ENCODE peak calls at places on chromosomes 13 and 19, in five cellular contexts. One of them, this sample, is unnamed.

GRCh38 chr13:32391101-32391620 is 36.8 kb downstream of the N4BP2L1 start:
- DNase-seq in mucosa of descending colon: no peak
- DNase-seq in brain microvascular endothelial cell: no peak
- DNase-seq in choroid plexus epithelial cell: no peak
- DNase-seq in HFF-Myc: no peak
- DNase-seq in this sample: no peak

GRCh38 chr13:72782717-72783116 is 784 bp downstream of the PIBF1 start:
- DNase-seq in mucosa of descending colon: peak
- DNase-seq in brain microvascular endothelial cell: peak
- DNase-seq in choroid plexus epithelial cell: peak
- DNase-seq in HFF-Myc: no peak
- DNase-seq in this sample: no peak

GRCh38 chr13:46914341-46914740 is 17.5 kb upstream of the HTR2A start:
- DNase-seq in mucosa of descending colon: no peak
- DNase-seq in brain microvascular endothelial cell: no peak
- DNase-seq in choroid plexus epithelial cell: no peak
- DNase-seq in HFF-Myc: no peak
- DNase-seq in this sample: no peak

GRCh38 chr19:31955884-31956283 is 389.5 kb upstream of the ZNF507 start:
- DNase-seq in mucosa of descending colon: no peak
- DNase-seq in brain microvascular endothelial cell: no peak
- DNase-seq in choroid plexus epithelial cell: no peak
- DNase-seq in HFF-Myc: no peak
- DNase-seq in this sample: no peak

GRCh38 chr19:10191347-10191746 is 3.4 kb downstream of the DNMT1 start:
- DNase-seq in mucosa of descending colon: no peak
- DNase-seq in brain microvascular endothelial cell: peak
- DNase-seq in choroid plexus epithelial cell: peak
- DNase-seq in HFF-Myc: peak
- DNase-seq in this sample: no peak

GRCh38 chr19:3554254-3555083 is 2.9 kb downstream of the MFSD12 start:
- DNase-seq in mucosa of descending colon: no peak
- DNase-seq in brain microvascular endothelial cell: no peak
- DNase-seq in choroid plexus epithelial cell: no peak
- DNase-seq in HFF-Myc: no peak
- DNase-seq in this sample: no peak

GRCh38 chr13:33348366-33348765 is 62.8 kb upstream of the STARD13 start:
- DNase-seq in mucosa of descending colon: peak
- DNase-seq in brain microvascular endothelial cell: no peak
- DNase-seq in choroid plexus epithelial cell: peak
- DNase-seq in HFF-Myc: no peak
- DNase-seq in this sample: no peak

GRCh38 chr19:41734585-41734984 is 20.7 kb upstream of the CEACAM6 start:
- DNase-seq in mucosa of descending colon: peak
- DNase-seq in brain microvascular endothelial cell: no peak
- DNase-seq in choroid plexus epithelial cell: no peak
- DNase-seq in HFF-Myc: no peak
- DNase-seq in this sample: no peak

GRCh38 chr13:21966014-21966413 is 295.1 kb downstream of the FGF9 start:
- DNase-seq in mucosa of descending colon: no peak
- DNase-seq in brain microvascular endothelial cell: no peak
- DNase-seq in choroid plexus epithelial cell: no peak
- DNase-seq in HFF-Myc: no peak
- DNase-seq in this sample: no peak

GRCh38 chr19:5052515-5052914 is 83.6 kb downstream of the KDM4B start:
- DNase-seq in mucosa of descending colon: no peak
- DNase-seq in brain microvascular endothelial cell: no peak
- DNase-seq in choroid plexus epithelial cell: no peak
- DNase-seq in HFF-Myc: no peak
- DNase-seq in this sample: no peak

GRCh38 chr13:90502762-90503161 is 844.7 kb upstream of the MIR17HG start:
- DNase-seq in mucosa of descending colon: no peak
- DNase-seq in brain microvascular endothelial cell: no peak
- DNase-seq in choroid plexus epithelial cell: no peak
- DNase-seq in HFF-Myc: no peak
- DNase-seq in this sample: no peak

GRCh38 chr13:50574731-50575130 is 268.8 kb downstream of the DLEU7 start:
- DNase-seq in mucosa of descending colon: no peak
- DNase-seq in brain microvascular endothelial cell: peak
- DNase-seq in choroid plexus epithelial cell: peak
- DNase-seq in HFF-Myc: peak
- DNase-seq in this sample: no peak

GRCh38 chr19:15671237-15671636 is 1.6 kb upstream of the CYP4F12 start:
- DNase-seq in mucosa of descending colon: no peak
- DNase-seq in brain microvascular endothelial cell: no peak
- DNase-seq in choroid plexus epithelial cell: no peak
- DNase-seq in HFF-Myc: no peak
- DNase-seq in this sample: no peak

GRCh38 chr19:11168568-11168967 is 13.0 kb upstream of the SPC24 start:
- DNase-seq in mucosa of descending colon: no peak
- DNase-seq in brain microvascular endothelial cell: peak
- DNase-seq in choroid plexus epithelial cell: peak
- DNase-seq in HFF-Myc: peak
- DNase-seq in this sample: no peak

GRCh38 chr13:28958018-28958417 is 137.9 kb downstream of the MTUS2 start:
- DNase-seq in mucosa of descending colon: no peak
- DNase-seq in brain microvascular endothelial cell: no peak
- DNase-seq in choroid plexus epithelial cell: no peak
- DNase-seq in HFF-Myc: no peak
- DNase-seq in this sample: no peak

GRCh38 chr13:28955264-28955966 is 135.3 kb downstream of the MTUS2 start:
- DNase-seq in mucosa of descending colon: no peak
- DNase-seq in brain microvascular endothelial cell: no peak
- DNase-seq in choroid plexus epithelial cell: no peak
- DNase-seq in HFF-Myc: no peak
- DNase-seq in this sample: no peak

GRCh38 chr13:28954810-28955209 is 134.7 kb downstream of the MTUS2 start:
- DNase-seq in mucosa of descending colon: no peak
- DNase-seq in brain microvascular endothelial cell: no peak
- DNase-seq in choroid plexus epithelial cell: no peak
- DNase-seq in HFF-Myc: no peak
- DNase-seq in this sample: no peak

DNA sequence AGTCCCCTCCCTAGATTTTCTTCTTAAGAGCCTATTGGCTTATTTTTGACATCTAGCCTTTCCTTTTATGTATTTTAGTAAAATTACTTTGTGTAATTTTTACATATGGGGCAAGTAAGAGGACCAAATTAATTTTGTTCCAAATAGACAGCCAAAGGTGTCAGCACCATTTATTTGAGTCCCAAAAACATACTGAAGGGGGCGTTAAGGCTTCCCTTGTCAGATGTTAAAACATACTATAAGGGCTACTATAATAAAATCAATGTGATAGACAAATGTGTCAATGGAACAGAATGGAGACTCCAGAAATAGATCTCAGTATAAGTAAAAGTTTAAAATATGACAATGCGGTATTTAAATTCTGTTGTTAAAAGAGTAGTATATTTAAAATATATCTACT is 133.6 kb downstream of the MTUS2 start:
- DNase-seq in mucosa of descending colon: no peak
- DNase-seq in brain microvascular endothelial cell: no peak
- DNase-seq in choroid plexus epithelial cell: no peak
- DNase-seq in HFF-Myc: no peak
- DNase-seq in this sample: no peak
- TF ChIP-seq CTCF in mucosa of descending colon: no peak
- TF ChIP-seq CTCF in brain microvascular endothelial cell: no peak
- TF ChIP-seq CTCF in choroid plexus epithelial cell: no peak
- TF ChIP-seq CTCF in HFF-Myc: no peak
- TF ChIP-seq CTCF in this sample: no peak

DNA sequence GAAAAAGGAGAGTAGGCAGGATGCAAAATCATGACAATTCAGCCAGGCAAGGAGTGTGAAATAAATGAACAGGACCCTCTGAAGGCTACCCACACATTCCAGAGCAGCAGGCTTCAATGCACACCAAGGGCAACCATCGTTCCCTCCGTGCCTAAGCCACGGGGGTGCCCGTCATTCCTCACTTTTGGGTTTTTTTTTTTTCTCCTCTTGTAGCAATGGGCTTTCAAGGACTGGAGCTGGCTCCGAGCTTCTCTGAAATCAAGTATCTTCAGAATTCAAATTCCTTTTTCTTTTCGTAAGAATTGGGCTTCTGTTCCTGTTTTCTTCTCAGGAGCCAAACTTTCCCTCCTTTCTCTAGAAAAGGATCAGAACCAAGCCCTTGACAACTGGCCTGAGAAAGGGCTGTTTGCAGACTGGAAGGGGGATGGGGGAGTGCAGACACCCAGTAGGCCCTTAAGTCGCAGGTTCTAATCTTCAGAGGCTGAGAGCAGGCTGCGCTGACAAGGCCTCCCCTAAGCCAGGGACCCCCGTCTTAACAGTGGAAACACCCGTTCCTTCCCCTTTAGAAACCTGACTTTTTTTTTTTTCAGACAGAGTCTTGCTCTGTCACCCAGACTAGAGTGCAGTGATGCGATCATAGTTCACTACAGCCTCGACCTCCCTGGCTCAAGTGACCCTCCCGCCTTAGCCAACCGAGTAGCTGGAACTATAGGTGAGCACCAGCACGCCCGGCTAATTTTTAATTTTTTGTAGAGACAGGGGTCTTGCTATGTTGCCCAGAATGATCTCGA is 51.7 kb downstream of the RFX2 start:
- DNase-seq in mucosa of descending colon: no peak
- DNase-seq in brain microvascular endothelial cell: no peak
- DNase-seq in choroid plexus epithelial cell: no peak
- DNase-seq in HFF-Myc: no peak
- DNase-seq in this sample: no peak
- TF ChIP-seq CTCF in mucosa of descending colon: no peak
- TF ChIP-seq CTCF in brain microvascular endothelial cell: no peak
- TF ChIP-seq CTCF in choroid plexus epithelial cell: no peak
- TF ChIP-seq CTCF in HFF-Myc: no peak
- TF ChIP-seq CTCF in this sample: no peak

DNA sequence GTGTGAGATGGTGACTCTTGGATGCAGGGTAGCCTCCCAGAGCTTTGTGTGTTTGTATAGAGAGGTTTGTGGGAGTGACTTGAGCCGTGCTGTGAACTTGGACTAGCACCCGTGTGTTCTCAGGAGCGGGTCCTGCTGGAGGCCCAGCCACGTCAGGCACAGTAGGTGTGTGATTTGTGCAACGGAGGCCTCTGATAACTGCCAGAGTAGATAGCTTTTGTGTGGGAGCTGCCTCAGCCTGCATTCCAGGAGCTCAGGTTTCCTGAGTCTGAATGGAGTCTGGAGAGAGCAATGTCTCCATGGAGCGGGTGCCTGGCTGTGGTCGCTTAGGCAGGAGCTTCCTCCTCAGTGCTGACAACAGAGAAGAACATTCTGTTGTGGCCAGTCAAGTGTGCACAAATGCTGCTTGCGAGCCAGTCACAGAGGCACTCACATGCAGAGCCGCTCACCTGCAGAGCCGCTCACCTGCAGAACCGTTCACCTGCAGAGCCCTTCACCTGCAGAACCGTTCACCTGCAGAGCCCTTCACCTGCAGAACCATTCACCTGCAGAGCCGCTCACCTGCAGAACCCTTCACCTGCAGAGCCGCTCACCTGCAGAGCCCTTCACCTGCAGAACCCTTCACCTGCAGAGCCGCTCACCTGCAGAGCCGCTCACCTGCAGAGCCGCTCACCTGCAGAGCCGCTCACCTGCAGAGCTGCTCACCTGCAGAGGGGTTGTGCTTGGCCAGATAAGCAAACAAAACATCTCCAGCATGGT is 32.6 kb downstream of the TFDP1 start:
- DNase-seq in mucosa of descending colon: no peak
- DNase-seq in brain microvascular endothelial cell: peak
- DNase-seq in choroid plexus epithelial cell: peak
- DNase-seq in HFF-Myc: no peak
- DNase-seq in this sample: no peak
- TF ChIP-seq CTCF in mucosa of descending colon: no peak
- TF ChIP-seq CTCF in brain microvascular endothelial cell: no peak
- TF ChIP-seq CTCF in choroid plexus epithelial cell: no peak
- TF ChIP-seq CTCF in HFF-Myc: no peak
- TF ChIP-seq CTCF in this sample: no peak

GRCh38 chr13:110644892-110645521 is 29.7 kb downstream of the NAXD start:
- DNase-seq in mucosa of descending colon: peak
- DNase-seq in brain microvascular endothelial cell: peak
- DNase-seq in choroid plexus epithelial cell: peak
- DNase-seq in HFF-Myc: peak
- DNase-seq in this sample: no peak
- TF ChIP-seq CTCF in mucosa of descending colon: peak
- TF ChIP-seq CTCF in brain microvascular endothelial cell: peak
- TF ChIP-seq CTCF in choroid plexus epithelial cell: peak
- TF ChIP-seq CTCF in HFF-Myc: peak
- TF ChIP-seq CTCF in this sample: no peak

This sample was measured in D721Med.